ENCODE peak calls at places on chromosomes 6 and 20, in eight cellular contexts. One of them, this sample, is unnamed.

GRCh38 chr20:45114465-45115385 is at the start of gene WFDC5:
- DNase-seq in endodermal cell: peak; percentile 70
- DNase-seq in neuronal stem cell: no peak
- DNase-seq in heart right ventricle: no peak
- DNase-seq in body of pancreas: no peak
- DNase-seq in stomach: no peak
- DNase-seq in PC-9: no peak
- DNase-seq in tibial artery: no peak
- DNase-seq in this sample: no peak

GRCh38 chr6:10633216-10633615 is 61.2 kb downstream of the C6orf52 start:
- DNase-seq in endodermal cell: no peak
- DNase-seq in stomach: no peak
- DNase-seq in PC-9: peak; percentile 88
- DNase-seq in heart right ventricle: no peak
- DNase-seq in tibial artery: no peak
- DNase-seq in neuronal stem cell: no peak
- DNase-seq in body of pancreas: no peak
- DNase-seq in this sample: peak; percentile 84

GRCh38 chr6:21808551-21809181 is 215.1 kb downstream of the SOX4 start:
- DNase-seq in stomach: no peak
- DNase-seq in heart right ventricle: peak; percentile 35
- DNase-seq in endodermal cell: no peak
- DNase-seq in neuronal stem cell: no peak
- DNase-seq in body of pancreas: no peak
- DNase-seq in PC-9: no peak
- DNase-seq in tibial artery: no peak
- DNase-seq in this sample: no peak

GRCh38 chr6:28315628-28316027 is 20.3 kb downstream of the ZSCAN31 start:
- DNase-seq in PC-9: no peak
- DNase-seq in endodermal cell: no peak
- DNase-seq in stomach: no peak
- DNase-seq in tibial artery: no peak
- DNase-seq in neuronal stem cell: no peak
- DNase-seq in heart right ventricle: no peak
- DNase-seq in body of pancreas: no peak
- DNase-seq in this sample: no peak

GRCh38 chr6:168227840-168228239 is 91.7 kb downstream of the DACT2 start:
- DNase-seq in neuronal stem cell: no peak
- DNase-seq in tibial artery: no peak
- DNase-seq in PC-9: no peak
- DNase-seq in body of pancreas: no peak
- DNase-seq in heart right ventricle: no peak
- DNase-seq in stomach: no peak
- DNase-seq in endodermal cell: peak; percentile 36
- DNase-seq in this sample: no peak

GRCh38 chr6:22708469-22708868 is 139.1 kb downstream of the HDGFL1 start:
- DNase-seq in endodermal cell: no peak
- DNase-seq in neuronal stem cell: no peak
- DNase-seq in body of pancreas: no peak
- DNase-seq in tibial artery: no peak
- DNase-seq in stomach: no peak
- DNase-seq in heart right ventricle: no peak
- DNase-seq in PC-9: no peak
- DNase-seq in this sample: no peak

GRCh38 chr20:21719592-21720214 is 14.2 kb downstream of the PAX1 start:
- DNase-seq in endodermal cell: peak; percentile 90
- DNase-seq in tibial artery: no peak
- DNase-seq in heart right ventricle: peak; percentile 52
- DNase-seq in stomach: peak; percentile 51
- DNase-seq in body of pancreas: peak; percentile 55
- DNase-seq in PC-9: peak; percentile 40
- DNase-seq in neuronal stem cell: no peak
- DNase-seq in this sample: no peak

GRCh38 chr20:52313335-52313963 is 121.9 kb upstream of the ZFP64 start:
- DNase-seq in endodermal cell: peak; percentile 70
- DNase-seq in PC-9: no peak
- DNase-seq in neuronal stem cell: peak; percentile 27
- DNase-seq in body of pancreas: peak; percentile 19
- DNase-seq in heart right ventricle: no peak
- DNase-seq in tibial artery: no peak
- DNase-seq in stomach: no peak
- DNase-seq in this sample: peak; percentile 25

GRCh38 chr6:166957087-166957804 is 896 bp upstream of the RNASET2 start:
- DNase-seq in stomach: peak; percentile 61
- DNase-seq in PC-9: no peak
- DNase-seq in tibial artery: peak; percentile 77
- DNase-seq in endodermal cell: peak; percentile 79
- DNase-seq in heart right ventricle: peak; percentile 32
- DNase-seq in neuronal stem cell: peak; percentile 15
- DNase-seq in body of pancreas: peak; percentile 52
- DNase-seq in this sample: no peak

GRCh38 chr6:41577865-41578713 is 31.9 kb downstream of the FOXP4 start:
- DNase-seq in heart right ventricle: no peak
- DNase-seq in tibial artery: no peak
- DNase-seq in PC-9: peak; percentile 91
- DNase-seq in stomach: peak; percentile 74
- DNase-seq in endodermal cell: peak; percentile 88
- DNase-seq in neuronal stem cell: peak; percentile 89
- DNase-seq in body of pancreas: peak; percentile 80
- DNase-seq in this sample: peak; percentile 69

GRCh38 chr6:44667226-44667625 is 279.7 kb downstream of the CDC5L start:
- DNase-seq in tibial artery: no peak
- DNase-seq in neuronal stem cell: peak; percentile 48
- DNase-seq in stomach: no peak
- DNase-seq in endodermal cell: peak; percentile 94
- DNase-seq in heart right ventricle: no peak
- DNase-seq in body of pancreas: no peak
- DNase-seq in PC-9: peak; percentile 65
- DNase-seq in this sample: peak; percentile 98

GRCh38 chr6:16973545-16974386 is 128.1 kb upstream of the STMND1 start:
- DNase-seq in heart right ventricle: no peak
- DNase-seq in PC-9: no peak
- DNase-seq in neuronal stem cell: no peak
- DNase-seq in tibial artery: no peak
- DNase-seq in body of pancreas: no peak
- DNase-seq in stomach: no peak
- DNase-seq in endodermal cell: no peak
- DNase-seq in this sample: no peak

GRCh38 chr20:41148956-41149355 is 11.6 kb downstream of the PLCG1 start:
- DNase-seq in body of pancreas: no peak
- DNase-seq in tibial artery: no peak
- DNase-seq in heart right ventricle: no peak
- DNase-seq in PC-9: no peak
- DNase-seq in stomach: no peak
- DNase-seq in neuronal stem cell: no peak
- DNase-seq in endodermal cell: no peak
- DNase-seq in this sample: no peak

GRCh38 chr20:41150664-41151063 is 13.3 kb downstream of the PLCG1 start:
- DNase-seq in body of pancreas: no peak
- DNase-seq in neuronal stem cell: no peak
- DNase-seq in endodermal cell: no peak
- DNase-seq in tibial artery: no peak
- DNase-seq in PC-9: no peak
- DNase-seq in stomach: no peak
- DNase-seq in heart right ventricle: peak; percentile 49
- DNase-seq in this sample: no peak

GRCh38 chr20:41152108-41152757 is 14.9 kb downstream of the PLCG1 start:
- DNase-seq in stomach: no peak
- DNase-seq in heart right ventricle: no peak
- DNase-seq in tibial artery: no peak
- DNase-seq in neuronal stem cell: no peak
- DNase-seq in body of pancreas: no peak
- DNase-seq in endodermal cell: no peak
- DNase-seq in PC-9: no peak
- DNase-seq in this sample: no peak

GRCh38 chr20:41149679-41150131 is 12.4 kb downstream of the PLCG1 start:
- DNase-seq in endodermal cell: no peak
- DNase-seq in neuronal stem cell: no peak
- DNase-seq in tibial artery: no peak
- DNase-seq in body of pancreas: no peak
- DNase-seq in PC-9: peak; percentile 56
- DNase-seq in stomach: no peak
- DNase-seq in heart right ventricle: no peak
- DNase-seq in this sample: no peak

GRCh38 chr20:41151134-41151869 is 14.0 kb downstream of the PLCG1 start:
- DNase-seq in heart right ventricle: no peak
- DNase-seq in tibial artery: no peak
- DNase-seq in stomach: no peak
- DNase-seq in PC-9: no peak
- DNase-seq in endodermal cell: no peak
- DNase-seq in neuronal stem cell: no peak
- DNase-seq in body of pancreas: no peak
- DNase-seq in this sample: no peak
- H3K4me1 ChIP-seq in heart right ventricle: peaks cover 100% of the 10 kb centered on the region
- H3K4me1 ChIP-seq in tibial artery: no peaks in the 10 kb centered on the region
- H3K4me1 ChIP-seq in stomach: peaks cover 39% of the 10 kb centered on the region
- H3K4me1 ChIP-seq in PC-9: peaks cover 7% of the 10 kb centered on the region
- H3K4me1 ChIP-seq in endodermal cell: no peaks in the 10 kb centered on the region
- H3K4me1 ChIP-seq in neuronal stem cell: no peaks in the 10 kb centered on the region
- H3K4me1 ChIP-seq in body of pancreas: peaks cover 14% of the 10 kb centered on the region
- H3K4me1 ChIP-seq in this sample: peaks cover 6% of the 10 kb centered on the region

GRCh38 chr6:43089874-43090556 is 13.9 kb downstream of the PTK7 start:
- DNase-seq in neuronal stem cell: no peak
- DNase-seq in stomach: no peak
- DNase-seq in endodermal cell: peak; percentile 75
- DNase-seq in body of pancreas: no peak
- DNase-seq in heart right ventricle: no peak
- DNase-seq in PC-9: no peak
- DNase-seq in tibial artery: no peak
- DNase-seq in this sample: no peak

GRCh38 chr6:43091592-43091991 is 15.5 kb downstream of the PTK7 start:
- DNase-seq in stomach: no peak
- DNase-seq in neuronal stem cell: no peak
- DNase-seq in tibial artery: no peak
- DNase-seq in body of pancreas: no peak
- DNase-seq in PC-9: no peak
- DNase-seq in heart right ventricle: no peak
- DNase-seq in endodermal cell: no peak
- DNase-seq in this sample: no peak

GRCh38 chr6:43089467-43089866 is 13.4 kb downstream of the PTK7 start:
- DNase-seq in stomach: no peak
- DNase-seq in PC-9: no peak
- DNase-seq in heart right ventricle: no peak
- DNase-seq in tibial artery: no peak
- DNase-seq in body of pancreas: no peak
- DNase-seq in endodermal cell: peak; percentile 82
- DNase-seq in neuronal stem cell: no peak
- DNase-seq in this sample: no peak

GRCh38 chr6:43090557-43090952 is 14.4 kb downstream of the PTK7 start:
- DNase-seq in endodermal cell: peak; percentile 78
- DNase-seq in PC-9: peak; percentile 40
- DNase-seq in body of pancreas: no peak
- DNase-seq in neuronal stem cell: no peak
- DNase-seq in stomach: no peak
- DNase-seq in tibial artery: no peak
- DNase-seq in heart right ventricle: no peak
- DNase-seq in this sample: no peak

DNA sequence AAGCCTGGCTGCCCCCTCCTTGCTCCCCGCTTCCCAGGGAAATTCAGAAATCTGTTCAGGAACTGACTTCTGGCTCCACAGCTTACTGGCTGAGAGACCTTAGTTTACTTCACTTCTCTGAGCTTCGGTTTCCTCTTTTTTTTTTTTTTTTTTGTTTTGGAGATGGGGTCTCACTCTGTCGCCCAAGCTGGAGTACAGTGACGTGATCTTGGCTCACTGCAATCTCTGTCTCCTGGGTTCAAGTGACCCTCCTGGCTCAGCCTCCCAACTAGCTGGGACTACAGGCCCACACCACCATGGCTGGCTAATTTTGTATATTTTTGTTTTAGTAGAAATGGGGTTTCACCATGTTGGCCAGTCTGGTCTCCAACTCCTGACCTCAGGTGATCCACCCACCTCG is 14.9 kb downstream of the PTK7 start:
- DNase-seq in stomach: no peak
- DNase-seq in body of pancreas: no peak
- DNase-seq in tibial artery: no peak
- DNase-seq in neuronal stem cell: no peak
- DNase-seq in PC-9: no peak
- DNase-seq in endodermal cell: no peak
- DNase-seq in heart right ventricle: no peak
- DNase-seq in this sample: no peak
- H3K27ac ChIP-seq in stomach: peak overlapping the region; percentile 78
- H3K27ac ChIP-seq in body of pancreas: peak overlapping the region; percentile 77
- H3K27ac ChIP-seq in tibial artery: no peak overlapping the region
- H3K27ac ChIP-seq in neuronal stem cell: peak overlapping the region; percentile 11
- H3K27ac ChIP-seq in PC-9: peak overlapping the region; percentile 40
- H3K27ac ChIP-seq in endodermal cell: peak overlapping the region; percentile 74
- H3K27ac ChIP-seq in heart right ventricle: no peak overlapping the region
- H3K27ac ChIP-seq in this sample: no peak overlapping the region

DNA sequence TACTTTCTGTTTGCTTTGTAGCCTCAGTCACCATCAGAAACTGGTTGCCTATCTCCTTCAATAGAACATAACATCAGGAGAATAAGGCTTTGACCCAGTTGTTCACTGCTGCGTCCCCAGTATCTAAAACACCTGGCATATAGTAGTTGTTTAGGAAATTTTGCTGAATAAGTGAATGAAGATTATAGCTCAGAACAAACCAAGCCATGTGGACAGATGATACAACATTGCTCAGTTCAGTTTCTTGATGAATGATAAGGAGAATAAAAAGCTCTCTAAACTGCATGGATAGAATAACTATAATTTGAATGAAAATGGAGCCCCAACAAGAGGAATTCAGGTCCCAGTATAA is 5.2 kb upstream of the SERPINB1 start:
- DNase-seq in body of pancreas: no peak
- DNase-seq in endodermal cell: no peak
- DNase-seq in heart right ventricle: no peak
- DNase-seq in tibial artery: no peak
- DNase-seq in stomach: no peak
- DNase-seq in PC-9: no peak
- DNase-seq in neuronal stem cell: no peak
- DNase-seq in this sample: no peak
- H3K4me3 ChIP-seq in body of pancreas: no peak overlapping the region
- H3K4me3 ChIP-seq in endodermal cell: no peak overlapping the region
- H3K4me3 ChIP-seq in heart right ventricle: peak overlapping the region; percentile 11
- H3K4me3 ChIP-seq in tibial artery: peak overlapping the region; percentile 9
- H3K4me3 ChIP-seq in stomach: no peak overlapping the region
- H3K4me3 ChIP-seq in PC-9: peak overlapping the region; percentile 30
- H3K4me3 ChIP-seq in neuronal stem cell: no peak overlapping the region
- H3K4me3 ChIP-seq in this sample: peak overlapping the region; percentile 17

GRCh38 chr6:33417903-33418689 is at the start of gene CUTA:
- DNase-seq in endodermal cell: peak; percentile 99
- DNase-seq in heart right ventricle: peak; percentile 99
- DNase-seq in tibial artery: peak; percentile 100
- DNase-seq in body of pancreas: peak; percentile 99
- DNase-seq in PC-9: peak; percentile 99
- DNase-seq in stomach: peak; percentile 99
- DNase-seq in neuronal stem cell: peak; percentile 99
- DNase-seq in this sample: peak; percentile 99
- H3K4me1 ChIP-seq in endodermal cell: peaks cover 4% of the 10 kb centered on the region
- H3K4me1 ChIP-seq in heart right ventricle: peaks cover 43% of the 10 kb centered on the region
- H3K4me1 ChIP-seq in tibial artery: no peaks in the 10 kb centered on the region
- H3K4me1 ChIP-seq in body of pancreas: peaks cover 43% of the 10 kb centered on the region
- H3K4me1 ChIP-seq in PC-9: peaks cover 15% of the 10 kb centered on the region
- H3K4me1 ChIP-seq in stomach: peaks cover 33% of the 10 kb centered on the region
- H3K4me1 ChIP-seq in neuronal stem cell: peaks cover 29% of the 10 kb centered on the region
- H3K4me1 ChIP-seq in this sample: peaks cover 33% of the 10 kb centered on the region

DNA sequence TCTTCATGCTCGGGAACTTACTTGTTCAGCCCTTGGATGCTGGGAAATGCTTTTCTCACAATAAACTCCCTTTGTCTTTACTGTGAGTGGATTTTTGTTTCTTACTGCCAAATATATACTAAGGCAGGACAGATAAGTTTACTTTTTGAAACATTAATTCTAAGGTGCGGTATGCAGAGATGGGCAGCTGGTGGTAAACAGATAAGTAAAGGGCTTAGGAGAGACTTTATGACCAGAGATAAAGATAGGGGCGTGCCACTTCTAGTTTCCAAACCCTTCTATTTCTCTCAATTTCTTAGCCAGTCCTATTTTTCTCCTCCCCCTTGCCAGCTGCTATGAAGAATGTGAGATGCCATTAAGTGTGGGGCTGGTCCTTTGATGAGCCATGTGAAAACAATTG is 16.3 kb downstream of the SAMD3 start:
- DNase-seq in PC-9: no peak
- DNase-seq in body of pancreas: no peak
- DNase-seq in stomach: no peak
- DNase-seq in tibial artery: no peak
- DNase-seq in heart right ventricle: no peak
- DNase-seq in neuronal stem cell: no peak
- DNase-seq in endodermal cell: no peak
- DNase-seq in this sample: no peak
- H3K27ac ChIP-seq in PC-9: no peak overlapping the region
- H3K27ac ChIP-seq in body of pancreas: no peak overlapping the region
- H3K27ac ChIP-seq in stomach: no peak overlapping the region
- H3K27ac ChIP-seq in tibial artery: no peak overlapping the region
- H3K27ac ChIP-seq in heart right ventricle: no peak overlapping the region
- H3K27ac ChIP-seq in neuronal stem cell: no peak overlapping the region
- H3K27ac ChIP-seq in endodermal cell: no peak overlapping the region
- H3K27ac ChIP-seq in this sample: no peak overlapping the region

This sample was measured in SJSA1.